ENCODE peak calls at places on chromosomes 11 and 22, in nine cellular contexts. P is HCT116, U is HL-60, O is Panc1, X is K562, Q is A549, M is SK-N-SH, A is GM23338, J is GM12878. G is an unnamed sample.

GRCh38 chr22:40250608-40251007 is 72.9 kb downstream of the TNRC6B start:
- DNase-seq in P (no peak), U (no peak), O (no peak), X (no peak), Q (no peak), M (no peak), A (no peak), J (peak; percentile 19), G (no peak)

GRCh38 chr11:68999093-68999747 is 13.8 kb downstream of the MRGPRF start:
- DNase-seq in P (no peak), U (no peak), O (no peak), X (no peak), Q (no peak), M (no peak), A (no peak), J (no peak), G (no peak)

GRCh38 chr11:117099681-117100080 is 1.5 kb upstream of the SIK3 start:
- DNase-seq in P (no peak), U (no peak), O (no peak), X (no peak), Q (no peak), M (no peak), A (no peak), J (no peak), G (no peak)

GRCh38 chr11:14422052-14422813 is 63.2 kb upstream of the RRAS2 start:
- DNase-seq in P (peak; percentile 45), U (no peak), O (peak; percentile 89), X (peak; percentile 59), Q (peak; percentile 88), M (peak; percentile 69), A (peak; percentile 91), J (no peak), G (peak; percentile 82)

GRCh38 chr22:25903294-25903693 is 161.3 kb downstream of the MYO18B start:
- DNase-seq in P (peak; percentile 7), U (no peak), O (no peak), X (peak; percentile 47), Q (peak; percentile 12), M (peak; percentile 24), A (peak; percentile 85), J (no peak), G (no peak)

GRCh38 chr11:65559951-65560537 is 1.9 kb upstream of the LTBP3 start:
- DNase-seq in P (peak; percentile 89), U (no peak), O (no peak), X (peak; percentile 51), Q (peak; percentile 90), M (no peak), A (no peak), J (no peak), G (peak; percentile 64)

GRCh38 chr22:20117656-20118571 is 888 bp upstream of the TRMT2A start:
- DNase-seq in P (no peak), U (peak; percentile 21), O (no peak), X (peak; percentile 98), Q (no peak), M (no peak), A (peak; percentile 32), J (no peak), G (no peak)

GRCh38 chr11:63862923-63863322 is 24.0 kb downstream of the MARK2 start:
- DNase-seq in P (no peak), U (peak; percentile 63), O (no peak), X (no peak), Q (peak; percentile 71), M (no peak), A (no peak), J (no peak), G (peak; percentile 89)

GRCh38 chr11:28738549-28738948 is 630.4 kb downstream of the METTL15 start:
- DNase-seq in P (no peak), U (no peak), O (no peak), X (no peak), Q (no peak), M (no peak), A (no peak), J (no peak), G (no peak)

GRCh38 chr11:96614846-96615245 is 225.0 kb downstream of the JRKL start:
- DNase-seq in P (no peak), U (no peak), O (no peak), X (no peak), Q (no peak), M (no peak), A (no peak), J (no peak), G (no peak)

GRCh38 chr11:111570796-111571195 is 30.3 kb downstream of the LAYN start:
- DNase-seq in P (no peak), U (no peak), O (no peak), X (no peak), Q (no peak), M (no peak), A (no peak), J (no peak), G (no peak)

GRCh38 chr22:36143066-36143815 is 17.3 kb downstream of the APOL3 start:
- DNase-seq in P (no peak), U (no peak), O (no peak), X (no peak), Q (no peak), M (no peak), A (no peak), J (no peak), G (peak; percentile 53)

GRCh38 chr11:27116684-27117083 is 76.1 kb downstream of the BBOX1 start:
- DNase-seq in P (no peak), U (no peak), O (no peak), X (no peak), Q (no peak), M (no peak), A (no peak), J (no peak), G (no peak)
- TF ChIP-seq REST in P (no peak), U (no peak), O (no peak), X (no peak), Q (no peak), M (no peak), A (no peak), J (no peak), G (no peak)

GRCh38 chr11:33062137-33062536 is 22.8 kb downstream of the TCP11L1 start:
- DNase-seq in P (no peak), U (no peak), O (no peak), X (no peak), Q (peak; percentile 37), M (peak; percentile 70), A (no peak), J (no peak), G (no peak)

GRCh38 chr11:33060271-33060670 is 20.9 kb downstream of the TCP11L1 start:
- DNase-seq in P (no peak), U (no peak), O (no peak), X (no peak), Q (no peak), M (no peak), A (no peak), J (no peak), G (no peak)

GRCh38 chr11:33064033-33064825 is 24.9 kb downstream of the TCP11L1 start:
- DNase-seq in P (no peak), U (peak; percentile 51), O (no peak), X (no peak), Q (no peak), M (no peak), A (peak; percentile 18), J (no peak), G (no peak)

GRCh38 chr11:33065445-33066178 is 26.2 kb downstream of the TCP11L1 start:
- DNase-seq in P (peak; percentile 28), U (peak; percentile 73), O (peak; percentile 12), X (peak; percentile 64), Q (peak; percentile 77), M (peak; percentile 74), A (peak; percentile 92), J (no peak), G (peak; percentile 50)

GRCh38 chr11:33063326-33063775 is 24.0 kb downstream of the TCP11L1 start:
- DNase-seq in P (no peak), U (peak; percentile 57), O (no peak), X (no peak), Q (no peak), M (no peak), A (no peak), J (peak; percentile 76), G (no peak)
- TF ChIP-seq REST in P (no peak), U (no peak), O (no peak), X (no peak), Q (no peak), M (no peak), A (no peak), J (no peak), G (no peak)

DNA sequence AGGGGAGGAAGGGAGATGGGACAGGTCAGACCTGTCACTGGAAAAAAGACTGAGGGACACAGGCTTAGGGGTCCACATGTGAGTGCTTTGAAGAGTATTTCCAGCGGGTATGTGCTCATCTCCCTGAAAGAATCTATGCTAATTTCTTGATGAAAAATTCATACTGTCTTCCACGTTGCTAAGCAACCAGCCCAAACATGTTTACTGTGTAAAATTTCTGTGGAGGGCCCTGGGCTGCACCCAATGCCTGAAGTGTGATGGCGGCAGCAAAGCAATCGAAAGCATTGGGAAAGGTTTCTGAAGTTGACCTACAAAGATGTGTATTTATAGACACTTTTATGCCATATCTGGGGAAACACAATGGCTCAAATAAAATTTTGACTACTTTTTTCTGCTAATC is 7.4 kb downstream of the SYT13 start:
- DNase-seq in P (no peak), U (no peak), O (no peak), X (no peak), Q (no peak), M (no peak), A (no peak), J (no peak), G (no peak)
- TF ChIP-seq REST in P (no peak), U (no peak), O (no peak), X (no peak), Q (no peak), M (no peak), A (no peak), J (no peak), G (no peak)

GRCh38 chr11:130124096-130124495 is 35.5 kb upstream of the ST14 start:
- DNase-seq in P (peak; percentile 61), U (peak; percentile 92), O (peak; percentile 85), X (no peak), Q (peak; percentile 70), M (no peak), A (no peak), J (no peak), G (peak; percentile 97)
- TF ChIP-seq REST in P (no peak), U (no peak), O (no peak), X (no peak), Q (no peak), M (no peak), A (no peak), J (no peak), G (peak; percentile 56)

GRCh38 chr22:46672731-46673130 is 52.5 kb downstream of the GRAMD4 start:
- DNase-seq in P (no peak), U (no peak), O (no peak), X (no peak), Q (no peak), M (no peak), A (no peak), J (no peak), G (no peak)
- TF ChIP-seq REST in P (no peak), U (no peak), O (no peak), X (no peak), Q (no peak), M (no peak), A (no peak), J (no peak), G (no peak)

GRCh38 chr11:12624595-12624994 is 49.6 kb upstream of the TEAD1 start:
- DNase-seq in P (no peak), U (no peak), O (no peak), X (no peak), Q (no peak), M (no peak), A (no peak), J (no peak), G (no peak)
- TF ChIP-seq REST in P (no peak), U (no peak), O (no peak), X (no peak), Q (no peak), M (no peak), A (no peak), J (no peak), G (no peak)